ENCODE peak calls at places on chromosomes 12 and 14, in four cellular contexts. One of them, this sample, is unnamed.

GRCh38 chr12:57135487-57135886 is 7.2 kb downstream of the LRP1 start:
- DNase-seq in SK-N-SH: peak
- DNase-seq in K562: no peak
- DNase-seq in GM12878: no peak
- DNase-seq in this sample: peak

GRCh38 chr14:35161231-35161630 is 38.9 kb downstream of the PRORP start:
- DNase-seq in SK-N-SH: no peak
- DNase-seq in K562: no peak
- DNase-seq in GM12878: no peak
- DNase-seq in this sample: no peak

GRCh38 chr14:49303952-49304516 is 282.1 kb downstream of the RPS29 start:
- DNase-seq in SK-N-SH: no peak
- DNase-seq in K562: no peak
- DNase-seq in GM12878: no peak
- DNase-seq in this sample: peak

GRCh38 chr14:92883066-92883465 is 39.9 kb upstream of the CHGA start:
- DNase-seq in SK-N-SH: no peak
- DNase-seq in K562: no peak
- DNase-seq in GM12878: no peak
- DNase-seq in this sample: no peak

GRCh38 chr14:60094306-60094897 is 2.7 kb downstream of the PCNX4 start:
- DNase-seq in SK-N-SH: no peak
- DNase-seq in K562: peak
- DNase-seq in GM12878: no peak
- DNase-seq in this sample: no peak

GRCh38 chr14:100621806-100622205 is 34.6 kb upstream of the BEGAIN start:
- DNase-seq in SK-N-SH: peak
- DNase-seq in K562: peak
- DNase-seq in GM12878: no peak
- DNase-seq in this sample: peak

GRCh38 chr12:116582610-116583009 is 23.4 kb downstream of the MAP1LC3B2 start:
- DNase-seq in SK-N-SH: no peak
- DNase-seq in K562: peak
- DNase-seq in GM12878: no peak
- DNase-seq in this sample: no peak

GRCh38 chr12:94248582-94248981 is 100.2 kb downstream of the PLXNC1 start:
- DNase-seq in SK-N-SH: no peak
- DNase-seq in K562: no peak
- DNase-seq in GM12878: no peak
- DNase-seq in this sample: no peak

GRCh38 chr14:97697772-97698171 is 900.6 kb downstream of the VRK1 start:
- DNase-seq in SK-N-SH: no peak
- DNase-seq in K562: no peak
- DNase-seq in GM12878: no peak
- DNase-seq in this sample: no peak

GRCh38 chr12:1855241-1855640 is 34.9 kb downstream of the LRTM2 start:
- DNase-seq in SK-N-SH: no peak
- DNase-seq in K562: no peak
- DNase-seq in GM12878: no peak
- DNase-seq in this sample: no peak

DNA sequence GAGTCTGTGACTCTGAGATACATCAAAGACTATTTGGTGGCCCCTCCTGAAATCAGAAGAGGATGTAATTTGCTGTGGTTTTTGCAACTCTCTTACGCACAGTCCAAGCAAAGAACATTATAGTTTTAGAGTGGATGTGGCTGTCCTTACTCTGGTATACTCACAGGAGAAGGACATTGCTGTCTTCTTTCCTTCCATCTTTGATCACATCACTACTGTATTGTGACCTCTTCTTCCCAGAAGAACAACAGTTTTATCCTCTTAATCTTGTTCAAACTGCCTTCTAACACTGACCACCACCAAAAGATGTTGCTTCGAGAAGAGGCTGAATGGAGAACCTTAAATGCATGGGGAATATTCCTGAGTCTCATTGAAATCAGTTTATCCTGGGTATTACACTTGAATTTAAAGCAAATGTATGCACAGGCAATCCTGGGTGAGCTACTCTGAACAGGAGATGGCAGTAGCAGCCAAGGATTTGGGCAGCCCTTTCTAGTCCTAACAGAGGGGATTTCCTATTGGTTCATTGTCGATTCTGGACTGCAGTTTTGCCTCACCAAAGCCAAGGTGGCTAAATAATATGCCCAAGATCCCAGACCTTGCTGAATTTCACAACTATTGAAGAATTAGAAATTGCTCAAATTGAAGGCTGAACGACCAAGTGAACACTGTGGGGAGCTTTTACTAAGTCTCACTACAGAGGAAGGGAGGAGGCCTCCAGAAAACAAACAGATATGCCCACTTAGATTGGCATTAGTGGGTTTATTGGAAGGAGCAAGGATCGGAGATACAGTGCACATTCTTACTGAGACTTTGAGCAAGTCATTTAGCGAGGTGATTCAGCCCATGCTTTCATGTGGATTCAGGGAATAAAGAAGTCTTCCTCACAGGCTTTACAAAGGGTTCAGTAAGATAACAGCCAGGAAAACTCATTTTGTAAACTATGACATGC is 282.8 kb downstream of the PAWR start:
- DNase-seq in SK-N-SH: no peak
- DNase-seq in K562: no peak
- DNase-seq in GM12878: peak
- DNase-seq in this sample: peak
- TF ChIP-seq USF1 in SK-N-SH: no peak
- TF ChIP-seq USF1 in K562: no peak
- TF ChIP-seq USF1 in GM12878: no peak
- TF ChIP-seq USF1 in this sample: no peak

GRCh38 chr14:98951031-98951430 is 321.0 kb downstream of the BCL11B start:
- DNase-seq in SK-N-SH: no peak
- DNase-seq in K562: no peak
- DNase-seq in GM12878: no peak
- DNase-seq in this sample: no peak

GRCh38 chr14:98949031-98949430 is 323.0 kb downstream of the BCL11B start:
- DNase-seq in SK-N-SH: no peak
- DNase-seq in K562: no peak
- DNase-seq in GM12878: no peak
- DNase-seq in this sample: no peak

GRCh38 chr14:98951521-98952152 is 320.4 kb downstream of the BCL11B start:
- DNase-seq in SK-N-SH: no peak
- DNase-seq in K562: no peak
- DNase-seq in GM12878: no peak
- DNase-seq in this sample: no peak

GRCh38 chr14:98949506-98950135 is 322.4 kb downstream of the BCL11B start:
- DNase-seq in SK-N-SH: no peak
- DNase-seq in K562: no peak
- DNase-seq in GM12878: no peak
- DNase-seq in this sample: no peak

DNA sequence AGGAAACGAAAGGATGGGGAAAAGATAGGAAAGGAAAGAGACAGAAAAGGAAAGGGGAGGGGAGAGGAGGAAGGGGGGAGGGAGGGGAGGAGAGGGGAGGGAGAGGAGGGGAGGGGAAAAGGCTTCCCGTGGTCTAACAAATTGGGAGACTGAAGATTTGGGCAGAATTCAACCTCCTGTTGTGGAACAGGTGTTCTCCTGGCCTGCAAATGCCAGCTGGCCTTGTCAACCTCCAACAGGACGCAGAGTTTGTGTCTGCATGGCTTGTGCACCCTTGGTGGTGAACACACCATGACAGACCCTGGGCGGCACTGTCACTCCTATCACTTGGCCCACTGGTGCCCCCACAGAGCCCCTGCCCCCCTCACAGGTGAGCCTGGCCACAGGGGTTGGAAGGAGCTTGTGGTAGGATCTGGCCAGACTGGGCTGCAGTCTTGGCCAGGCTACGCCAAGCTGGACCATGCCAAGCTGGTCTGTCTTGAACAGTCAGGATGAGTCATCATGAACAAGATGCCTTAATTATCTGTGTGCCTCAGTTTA is 321.6 kb downstream of the BCL11B start:
- DNase-seq in SK-N-SH: no peak
- DNase-seq in K562: no peak
- DNase-seq in GM12878: no peak
- DNase-seq in this sample: no peak
- TF ChIP-seq USF1 in SK-N-SH: no peak
- TF ChIP-seq USF1 in K562: no peak
- TF ChIP-seq USF1 in GM12878: no peak
- TF ChIP-seq USF1 in this sample: no peak

DNA sequence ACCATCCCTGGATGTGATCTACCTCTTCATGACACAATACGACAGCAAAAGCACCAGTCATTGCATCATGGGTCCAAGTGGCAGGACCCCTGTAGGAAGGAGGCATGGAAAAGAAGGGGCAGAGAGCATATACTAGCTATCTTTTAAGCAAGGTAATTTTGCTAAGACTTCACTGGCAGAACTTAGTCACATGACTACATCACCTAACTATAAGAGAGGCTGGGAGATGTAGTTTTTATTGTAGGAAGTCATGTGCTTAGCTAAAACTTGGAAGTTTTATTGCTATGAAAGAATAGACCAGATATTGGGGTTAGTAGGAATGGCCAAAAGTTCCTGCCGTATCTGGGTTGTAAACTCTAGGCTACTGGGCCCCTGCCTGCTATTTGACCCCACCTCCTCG is 18.6 kb upstream of the CHST11 start:
- DNase-seq in SK-N-SH: no peak
- DNase-seq in K562: no peak
- DNase-seq in GM12878: no peak
- DNase-seq in this sample: no peak
- TF ChIP-seq USF1 in SK-N-SH: no peak
- TF ChIP-seq USF1 in K562: no peak
- TF ChIP-seq USF1 in GM12878: no peak
- TF ChIP-seq USF1 in this sample: peak

DNA sequence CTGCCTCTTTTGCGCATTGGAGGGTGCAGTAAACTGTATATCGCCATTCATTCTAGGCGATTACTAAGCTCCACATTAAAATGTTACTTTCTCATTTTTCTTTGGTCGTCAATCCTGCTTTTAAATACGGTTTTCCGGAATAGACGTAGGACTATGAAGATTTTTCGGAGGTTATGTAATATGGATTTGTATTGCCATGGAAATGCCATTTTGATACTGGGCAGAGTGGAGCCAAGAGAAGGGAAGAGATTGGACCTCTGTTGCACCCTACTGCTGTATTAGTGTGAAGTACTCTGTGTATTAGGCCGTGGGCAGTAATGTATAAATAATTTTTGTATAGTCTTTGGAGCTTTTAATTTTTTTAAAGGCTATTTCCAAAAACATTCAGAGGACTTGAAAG is 992 bp downstream of the RBM25 start:
- DNase-seq in SK-N-SH: peak
- DNase-seq in K562: no peak
- DNase-seq in GM12878: no peak
- DNase-seq in this sample: no peak
- TF ChIP-seq USF1 in SK-N-SH: no peak
- TF ChIP-seq USF1 in K562: no peak
- TF ChIP-seq USF1 in GM12878: no peak
- TF ChIP-seq USF1 in this sample: no peak

GRCh38 chr12:69739287-69740191 is 879 bp downstream of the RAB3IP start:
- DNase-seq in SK-N-SH: peak
- DNase-seq in K562: peak
- DNase-seq in GM12878: peak
- DNase-seq in this sample: peak
- TF ChIP-seq USF1 in SK-N-SH: no peak
- TF ChIP-seq USF1 in K562: no peak
- TF ChIP-seq USF1 in GM12878: no peak
- TF ChIP-seq USF1 in this sample: no peak

GRCh38 chr12:95339086-95339788 is 121.6 kb downstream of the VEZT start:
- DNase-seq in SK-N-SH: no peak
- DNase-seq in K562: no peak
- DNase-seq in GM12878: no peak
- DNase-seq in this sample: no peak
- TF ChIP-seq USF1 in SK-N-SH: no peak
- TF ChIP-seq USF1 in K562: no peak
- TF ChIP-seq USF1 in GM12878: no peak
- TF ChIP-seq USF1 in this sample: no peak

This sample was measured in WTC11.